ENCODE peak calls at places on chromosomes 6 and 20, in ten cellular contexts. M is esophagus muscularis mucosa, K is GM23338, L is HL-60, F is transverse colon, V is upper lobe of left lung, X is Panc1, U is K562, C is endothelial cell of umbilical vein, N is breast epithelium. H is an unnamed sample.

GRCh38 chr6:162468326-162468725 is 259.2 kb downstream of the PRKN start:
- DNase-seq in M (no peak), K (no peak), L (no peak), F (no peak), V (no peak), X (no peak), U (no peak), C (no peak), N (no peak), H (no peak)

GRCh38 chr20:20457392-20458126 is 89.7 kb downstream of the INSM1 start:
- DNase-seq in M (no peak), K (no peak), L (no peak), F (no peak), V (no peak), X (no peak), U (no peak), C (no peak), N (no peak), H (no peak)

GRCh38 chr20:61055130-61055529 is 196.9 kb upstream of the CDH4 start:
- DNase-seq in M (no peak), K (no peak), L (no peak), F (no peak), V (no peak), X (no peak), U (no peak), C (no peak), N (no peak), H (no peak)

GRCh38 chr6:157233686-157234085 is 89.6 kb downstream of the TMEM242 start:
- DNase-seq in M (no peak), K (no peak), L (no peak), F (no peak), V (no peak), X (no peak), U (no peak), C (no peak), N (no peak), H (peak; percentile 38)

GRCh38 chr20:5168582-5169396 is 42.0 kb downstream of the CDS2 start:
- DNase-seq in M (no peak), K (peak; percentile 52), L (peak; percentile 51), F (no peak), V (no peak), X (no peak), U (no peak), C (peak; percentile 72), N (no peak), H (no peak)

GRCh38 chr6:110534731-110535164 is 58.3 kb upstream of the SLC22A16 start:
- DNase-seq in M (peak; percentile 77), K (no peak), L (no peak), F (no peak), V (no peak), X (no peak), U (no peak), C (no peak), N (no peak), H (no peak)

GRCh38 chr6:47733879-47734558 is 35.6 kb downstream of the ADGRF4 start:
- DNase-seq in M (no peak), K (peak; percentile 60), L (peak; percentile 3), F (no peak), V (no peak), X (no peak), U (peak; percentile 20), C (peak; percentile 49), N (no peak), H (no peak)

GRCh38 chr6:30169658-30170614 is 6.6 kb downstream of the TRIM15 start:
- DNase-seq in M (peak; percentile 57), K (peak; percentile 83), L (peak; percentile 25), F (no peak), V (no peak), X (peak; percentile 54), U (peak; percentile 59), C (peak; percentile 66), N (no peak), H (no peak)

GRCh38 chr6:15430947-15431405 is 185.1 kb downstream of the JARID2 start:
- DNase-seq in M (no peak), K (no peak), L (no peak), F (no peak), V (no peak), X (no peak), U (no peak), C (no peak), N (no peak), H (no peak)

GRCh38 chr6:71444222-71444621 is 155.6 kb downstream of the OGFRL1 start:
- DNase-seq in M (no peak), K (no peak), L (no peak), F (no peak), V (no peak), X (no peak), U (no peak), C (peak; percentile 41), N (no peak), H (no peak)

GRCh38 chr6:20873425-20874190 is 339.4 kb downstream of the CDKAL1 start:
- DNase-seq in M (no peak), K (peak; percentile 62), L (no peak), F (no peak), V (no peak), X (no peak), U (no peak), C (peak; percentile 25), N (no peak), H (no peak)

GRCh38 chr6:20879121-20879520 is 344.9 kb downstream of the CDKAL1 start:
- DNase-seq in M (no peak), K (no peak), L (no peak), F (no peak), V (no peak), X (no peak), U (no peak), C (no peak), N (no peak), H (no peak)

GRCh38 chr6:20877008-20877937 is 343.0 kb downstream of the CDKAL1 start:
- DNase-seq in M (no peak), K (no peak), L (no peak), F (peak; percentile 40), V (no peak), X (peak; percentile 93), U (peak; percentile 15), C (peak; percentile 94), N (peak; percentile 62), H (no peak)

GRCh38 chr6:20875369-20875963 is 341.2 kb downstream of the CDKAL1 start:
- DNase-seq in M (no peak), K (no peak), L (no peak), F (no peak), V (no peak), X (peak; percentile 35), U (no peak), C (peak; percentile 77), N (no peak), H (no peak)

DNA sequence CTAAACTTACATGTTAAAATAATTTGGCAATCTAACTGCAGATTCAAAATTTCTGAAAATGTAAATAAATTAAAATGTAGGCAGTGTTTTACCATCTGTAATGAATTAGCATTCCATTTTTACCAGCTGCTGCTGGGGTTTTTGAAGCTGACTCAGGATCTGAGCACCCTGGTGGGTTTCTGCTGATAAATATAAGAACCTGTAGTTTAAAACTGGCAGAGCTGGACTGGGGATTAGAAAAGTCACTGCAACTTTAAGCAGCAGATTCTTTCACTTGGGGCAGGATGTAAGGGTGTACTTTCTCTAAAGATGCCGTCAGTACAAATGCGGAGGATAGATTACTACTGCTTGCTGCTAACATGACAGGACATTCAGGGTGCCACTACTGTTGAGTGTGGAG is 341.8 kb downstream of the CDKAL1 start:
- DNase-seq in M (no peak), K (no peak), L (no peak), F (no peak), V (no peak), X (no peak), U (no peak), C (peak; percentile 39), N (no peak), H (no peak)
- TF ChIP-seq POLR2AphosphoS5 in M (no peak), K (no peak), L (no peak), F (no peak), V (no peak), X (no peak), U (no peak), C (no peak), N (no peak), H (no peak)

GRCh38 chr20:3539708-3540107 is 68.9 kb downstream of the ATRN start:
- DNase-seq in M (no peak), K (no peak), L (no peak), F (no peak), V (no peak), X (no peak), U (no peak), C (peak; percentile 37), N (no peak), H (no peak)
- TF ChIP-seq POLR2AphosphoS5 in M (no peak), K (no peak), L (no peak), F (no peak), V (no peak), X (no peak), U (no peak), C (no peak), N (no peak), H (no peak)

DNA sequence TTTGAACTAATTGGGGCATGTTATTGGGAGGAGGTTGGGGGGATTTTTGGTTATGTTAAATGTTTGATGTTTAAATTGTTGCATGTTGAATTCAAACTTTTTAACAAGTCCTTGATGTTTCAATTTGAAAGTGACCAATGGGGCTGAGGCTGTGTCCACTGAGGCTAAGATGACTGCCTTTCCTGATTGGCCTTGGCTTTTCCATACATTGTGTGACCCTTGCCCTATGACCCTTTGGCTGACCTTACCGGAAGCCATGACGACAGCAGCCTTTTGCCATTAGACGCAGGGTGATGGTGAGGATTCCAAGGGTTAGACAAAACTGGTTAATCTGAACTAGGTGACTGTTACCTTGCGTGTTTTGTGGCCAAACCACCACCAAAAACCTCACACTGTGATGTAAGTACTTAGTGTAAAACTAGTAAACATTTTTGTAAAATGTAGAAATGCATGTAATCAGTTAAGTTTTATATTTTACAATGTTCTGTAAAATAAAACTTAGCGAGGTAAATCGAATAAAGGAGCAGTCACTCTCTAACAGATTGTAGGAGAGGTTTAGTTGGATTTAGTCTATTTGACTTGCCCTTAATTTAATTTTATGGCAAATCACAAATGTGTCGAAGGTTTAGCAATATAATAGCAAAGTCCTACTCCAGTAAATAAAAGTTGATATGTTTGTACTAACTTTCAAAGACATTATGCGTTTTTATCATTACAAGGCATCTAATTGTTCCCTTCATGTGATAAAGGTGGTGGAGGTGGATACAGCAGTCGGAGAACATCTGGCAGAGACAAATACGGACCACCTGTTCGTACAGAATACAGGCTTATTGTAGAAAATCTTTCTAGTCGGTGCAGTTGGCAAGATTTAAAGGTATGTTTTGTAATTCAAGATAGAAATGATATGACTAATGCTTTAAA is 1.6 kb downstream of the SRSF6 start:
- DNase-seq in M (no peak), K (no peak), L (peak; percentile 19), F (peak; percentile 23), V (no peak), X (no peak), U (peak; percentile 59), C (peak; percentile 47), N (no peak), H (peak; percentile 29)
- TF ChIP-seq POLR2AphosphoS5 in M (no peak), K (no peak), L (no peak), F (no peak), V (no peak), X (peak; percentile 12), U (peak; percentile 44), C (no peak), N (no peak), H (no peak)

DNA sequence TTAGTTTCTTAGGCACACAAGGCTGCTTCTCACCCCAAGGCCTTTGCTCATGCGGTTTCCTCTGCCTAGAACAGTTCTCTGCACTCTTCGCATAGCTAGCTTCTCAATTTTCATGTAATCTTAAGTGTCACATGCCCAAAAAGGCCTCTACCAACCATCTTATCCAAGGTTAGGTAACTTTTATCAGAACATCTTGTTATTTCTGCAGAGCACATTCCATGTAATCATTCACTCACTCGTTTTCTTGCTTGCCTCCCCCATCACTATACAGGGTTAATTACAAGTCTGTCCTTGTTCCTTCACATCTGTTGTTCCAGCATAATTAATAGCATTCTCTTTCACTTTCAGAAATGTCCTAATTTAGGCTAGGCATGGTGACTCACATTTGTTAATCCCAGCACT is 53.8 kb downstream of the NCOA6 start:
- DNase-seq in M (no peak), K (no peak), L (no peak), F (no peak), V (no peak), X (no peak), U (no peak), C (no peak), N (no peak), H (no peak)
- TF ChIP-seq POLR2AphosphoS5 in M (no peak), K (no peak), L (no peak), F (no peak), V (no peak), X (no peak), U (no peak), C (no peak), N (no peak), H (no peak)